ENCODE peak calls at places on chromosome 11, in eight cellular contexts. V, Y, G, M, X, E, O and K are unnamed samples.

GRCh38 chr11:69050592-69051380 is 2.1 kb downstream of the TPCN2 start:
- DNase-seq in V (no peak), Y (no peak), G (no peak), M (peak; percentile 45), X (no peak), E (no peak), O (no peak), K (no peak)

GRCh38 chr11:65505434-65506315 is 6.8 kb downstream of the MALAT1 start:
- DNase-seq in V (peak; percentile 33), Y (no peak), G (peak; percentile 60), M (no peak), X (peak; percentile 34), E (peak; percentile 22), O (no peak), K (no peak)

GRCh38 chr11:111308140-111308539 is 9.8 kb downstream of the POU2AF3 start:
- DNase-seq in V (no peak), Y (no peak), G (no peak), M (no peak), X (no peak), E (no peak), O (no peak), K (peak; percentile 48)

GRCh38 chr11:32184057-32185055 is 93.5 kb downstream of the RCN1 start:
- DNase-seq in V (no peak), Y (no peak), G (no peak), M (no peak), X (no peak), E (no peak), O (no peak), K (peak; percentile 36)

GRCh38 chr11:47433157-47433556 is 6.9 kb upstream of the PSMC3 start:
- DNase-seq in V (no peak), Y (no peak), G (no peak), M (no peak), X (peak; percentile 21), E (no peak), O (no peak), K (no peak)

GRCh38 chr11:1749020-1749758 is 1.2 kb downstream of the IFITM10 start:
- DNase-seq in V (no peak), Y (no peak), G (peak; percentile 34), M (peak; percentile 91), X (peak; percentile 41), E (no peak), O (no peak), K (peak; percentile 55)

GRCh38 chr11:34860034-34860433 is 56.1 kb downstream of the APIP start:
- DNase-seq in V (no peak), Y (no peak), G (peak; percentile 14), M (no peak), X (no peak), E (no peak), O (no peak), K (no peak)

GRCh38 chr11:46914363-46914762 is 4.0 kb downstream of the LRP4 start:
- DNase-seq in V (no peak), Y (no peak), G (peak; percentile 77), M (no peak), X (peak; percentile 47), E (peak; percentile 83), O (peak; percentile 50), K (peak; percentile 55)